ENCODE peak calls at places on chromosomes 13 and 19, in nine cellular contexts. One of them, this sample, is unnamed.

GRCh38 chr13:49495783-49496762 is at the start of gene PHF11:
- DNase-seq in AG09319: no peak
- DNase-seq in foreskin fibroblast: peak
- DNase-seq in cardiac fibroblast: peak
- DNase-seq in upper lobe of right lung: peak
- DNase-seq in adrenal gland: peak
- DNase-seq in mucosa of descending colon: peak
- DNase-seq in progenitor cell of endocrine pancreas: peak
- DNase-seq in BE2C: peak
- DNase-seq in this sample: peak

GRCh38 chr13:48542581-48543341 is 9.9 kb upstream of the RCBTB2 start:
- DNase-seq in cardiac fibroblast: peak
- DNase-seq in progenitor cell of endocrine pancreas: no peak
- DNase-seq in BE2C: peak
- DNase-seq in mucosa of descending colon: peak
- DNase-seq in upper lobe of right lung: peak
- DNase-seq in AG09319: no peak
- DNase-seq in adrenal gland: peak
- DNase-seq in foreskin fibroblast: no peak
- DNase-seq in this sample: peak

GRCh38 chr13:51881296-51881695 is 19.5 kb downstream of the CCDC70 start:
- DNase-seq in upper lobe of right lung: no peak
- DNase-seq in progenitor cell of endocrine pancreas: no peak
- DNase-seq in foreskin fibroblast: no peak
- DNase-seq in BE2C: no peak
- DNase-seq in cardiac fibroblast: no peak
- DNase-seq in adrenal gland: no peak
- DNase-seq in mucosa of descending colon: no peak
- DNase-seq in AG09319: no peak
- DNase-seq in this sample: no peak

GRCh38 chr13:47478985-47479384 is 522.1 kb downstream of the SUCLA2 start:
- DNase-seq in progenitor cell of endocrine pancreas: no peak
- DNase-seq in BE2C: no peak
- DNase-seq in foreskin fibroblast: no peak
- DNase-seq in AG09319: peak
- DNase-seq in cardiac fibroblast: peak
- DNase-seq in upper lobe of right lung: no peak
- DNase-seq in adrenal gland: no peak
- DNase-seq in mucosa of descending colon: no peak
- DNase-seq in this sample: no peak

GRCh38 chr19:53927745-53928144 is 18.7 kb downstream of the CACNG7 start:
- DNase-seq in upper lobe of right lung: no peak
- DNase-seq in foreskin fibroblast: peak
- DNase-seq in AG09319: peak
- DNase-seq in cardiac fibroblast: peak
- DNase-seq in BE2C: no peak
- DNase-seq in progenitor cell of endocrine pancreas: peak
- DNase-seq in adrenal gland: peak
- DNase-seq in mucosa of descending colon: peak
- DNase-seq in this sample: no peak

GRCh38 chr13:51995677-51996551 is 15.3 kb downstream of the ATP7B start:
- DNase-seq in progenitor cell of endocrine pancreas: no peak
- DNase-seq in cardiac fibroblast: peak
- DNase-seq in upper lobe of right lung: no peak
- DNase-seq in foreskin fibroblast: no peak
- DNase-seq in adrenal gland: no peak
- DNase-seq in AG09319: no peak
- DNase-seq in mucosa of descending colon: peak
- DNase-seq in BE2C: no peak
- DNase-seq in this sample: no peak

GRCh38 chr19:6199240-6199983 is 63.9 kb downstream of the ACSBG2 start:
- DNase-seq in mucosa of descending colon: peak
- DNase-seq in cardiac fibroblast: peak
- DNase-seq in BE2C: peak
- DNase-seq in adrenal gland: peak
- DNase-seq in AG09319: peak
- DNase-seq in progenitor cell of endocrine pancreas: peak
- DNase-seq in upper lobe of right lung: peak
- DNase-seq in foreskin fibroblast: peak
- DNase-seq in this sample: peak

GRCh38 chr13:92719868-92720267 is 506.7 kb upstream of the GPC6 start:
- DNase-seq in BE2C: no peak
- DNase-seq in AG09319: no peak
- DNase-seq in adrenal gland: no peak
- DNase-seq in cardiac fibroblast: no peak
- DNase-seq in progenitor cell of endocrine pancreas: no peak
- DNase-seq in mucosa of descending colon: no peak
- DNase-seq in foreskin fibroblast: no peak
- DNase-seq in upper lobe of right lung: no peak
- DNase-seq in this sample: no peak

GRCh38 chr19:46383171-46383815 is 30.1 kb downstream of the CCDC8 start:
- DNase-seq in AG09319: no peak
- DNase-seq in foreskin fibroblast: no peak
- DNase-seq in mucosa of descending colon: no peak
- DNase-seq in BE2C: no peak
- DNase-seq in upper lobe of right lung: peak
- DNase-seq in progenitor cell of endocrine pancreas: no peak
- DNase-seq in cardiac fibroblast: no peak
- DNase-seq in adrenal gland: no peak
- DNase-seq in this sample: no peak

GRCh38 chr13:97275265-97275664 is 53.1 kb downstream of the MBNL2 start:
- DNase-seq in upper lobe of right lung: no peak
- DNase-seq in BE2C: no peak
- DNase-seq in foreskin fibroblast: peak
- DNase-seq in progenitor cell of endocrine pancreas: no peak
- DNase-seq in adrenal gland: peak
- DNase-seq in cardiac fibroblast: peak
- DNase-seq in AG09319: peak
- DNase-seq in mucosa of descending colon: no peak
- DNase-seq in this sample: no peak

GRCh38 chr13:44819245-44819644 is 170.0 kb downstream of the NUFIP1 start:
- DNase-seq in cardiac fibroblast: peak
- DNase-seq in upper lobe of right lung: no peak
- DNase-seq in mucosa of descending colon: no peak
- DNase-seq in progenitor cell of endocrine pancreas: no peak
- DNase-seq in adrenal gland: no peak
- DNase-seq in AG09319: no peak
- DNase-seq in foreskin fibroblast: peak
- DNase-seq in BE2C: no peak
- DNase-seq in this sample: no peak

GRCh38 chr13:110329258-110329657 is 22.2 kb downstream of the COL4A2 start:
- DNase-seq in cardiac fibroblast: no peak
- DNase-seq in upper lobe of right lung: no peak
- DNase-seq in BE2C: no peak
- DNase-seq in adrenal gland: no peak
- DNase-seq in mucosa of descending colon: no peak
- DNase-seq in foreskin fibroblast: no peak
- DNase-seq in AG09319: no peak
- DNase-seq in progenitor cell of endocrine pancreas: no peak
- DNase-seq in this sample: no peak

GRCh38 chr19:2109278-2109864 is 12.7 kb downstream of the IZUMO4 start:
- DNase-seq in cardiac fibroblast: no peak
- DNase-seq in mucosa of descending colon: no peak
- DNase-seq in BE2C: no peak
- DNase-seq in adrenal gland: no peak
- DNase-seq in foreskin fibroblast: no peak
- DNase-seq in AG09319: no peak
- DNase-seq in upper lobe of right lung: no peak
- DNase-seq in progenitor cell of endocrine pancreas: no peak
- DNase-seq in this sample: no peak

GRCh38 chr13:74485757-74486156 is 351.6 kb upstream of the KLF12 start:
- DNase-seq in adrenal gland: no peak
- DNase-seq in foreskin fibroblast: no peak
- DNase-seq in mucosa of descending colon: no peak
- DNase-seq in cardiac fibroblast: no peak
- DNase-seq in BE2C: no peak
- DNase-seq in upper lobe of right lung: no peak
- DNase-seq in progenitor cell of endocrine pancreas: no peak
- DNase-seq in AG09319: no peak
- DNase-seq in this sample: no peak

GRCh38 chr19:47766359-47766620 is 12.2 kb upstream of the SELENOW start:
- DNase-seq in cardiac fibroblast: no peak
- DNase-seq in upper lobe of right lung: no peak
- DNase-seq in progenitor cell of endocrine pancreas: no peak
- DNase-seq in mucosa of descending colon: no peak
- DNase-seq in foreskin fibroblast: no peak
- DNase-seq in BE2C: no peak
- DNase-seq in AG09319: no peak
- DNase-seq in adrenal gland: no peak
- DNase-seq in this sample: no peak

GRCh38 chr19:47766670-47767069 is 11.8 kb upstream of the SELENOW start:
- DNase-seq in adrenal gland: no peak
- DNase-seq in AG09319: no peak
- DNase-seq in BE2C: no peak
- DNase-seq in upper lobe of right lung: no peak
- DNase-seq in mucosa of descending colon: no peak
- DNase-seq in cardiac fibroblast: no peak
- DNase-seq in foreskin fibroblast: no peak
- DNase-seq in progenitor cell of endocrine pancreas: no peak
- DNase-seq in this sample: no peak

GRCh38 chr19:47768604-47769003 is 9.9 kb upstream of the SELENOW start:
- DNase-seq in mucosa of descending colon: no peak
- DNase-seq in progenitor cell of endocrine pancreas: no peak
- DNase-seq in BE2C: no peak
- DNase-seq in upper lobe of right lung: no peak
- DNase-seq in AG09319: no peak
- DNase-seq in foreskin fibroblast: no peak
- DNase-seq in adrenal gland: no peak
- DNase-seq in cardiac fibroblast: no peak
- DNase-seq in this sample: no peak

GRCh38 chr19:47767349-47767748 is 11.2 kb upstream of the SELENOW start:
- DNase-seq in BE2C: no peak
- DNase-seq in progenitor cell of endocrine pancreas: no peak
- DNase-seq in upper lobe of right lung: no peak
- DNase-seq in mucosa of descending colon: no peak
- DNase-seq in adrenal gland: no peak
- DNase-seq in cardiac fibroblast: no peak
- DNase-seq in AG09319: no peak
- DNase-seq in foreskin fibroblast: no peak
- DNase-seq in this sample: no peak

GRCh38 chr19:47765522-47766358 is 12.8 kb upstream of the SELENOW start:
- DNase-seq in BE2C: peak
- DNase-seq in progenitor cell of endocrine pancreas: peak
- DNase-seq in adrenal gland: peak
- DNase-seq in upper lobe of right lung: peak
- DNase-seq in foreskin fibroblast: peak
- DNase-seq in AG09319: no peak
- DNase-seq in mucosa of descending colon: peak
- DNase-seq in cardiac fibroblast: peak
- DNase-seq in this sample: peak
- TF ChIP-seq CTCF in BE2C: peak
- TF ChIP-seq CTCF in progenitor cell of endocrine pancreas: peak
- TF ChIP-seq CTCF in adrenal gland: peak
- TF ChIP-seq CTCF in upper lobe of right lung: peak
- TF ChIP-seq CTCF in foreskin fibroblast: peak
- TF ChIP-seq CTCF in AG09319: peak
- TF ChIP-seq CTCF in mucosa of descending colon: peak
- TF ChIP-seq CTCF in cardiac fibroblast: peak
- TF ChIP-seq CTCF in this sample: peak

DNA sequence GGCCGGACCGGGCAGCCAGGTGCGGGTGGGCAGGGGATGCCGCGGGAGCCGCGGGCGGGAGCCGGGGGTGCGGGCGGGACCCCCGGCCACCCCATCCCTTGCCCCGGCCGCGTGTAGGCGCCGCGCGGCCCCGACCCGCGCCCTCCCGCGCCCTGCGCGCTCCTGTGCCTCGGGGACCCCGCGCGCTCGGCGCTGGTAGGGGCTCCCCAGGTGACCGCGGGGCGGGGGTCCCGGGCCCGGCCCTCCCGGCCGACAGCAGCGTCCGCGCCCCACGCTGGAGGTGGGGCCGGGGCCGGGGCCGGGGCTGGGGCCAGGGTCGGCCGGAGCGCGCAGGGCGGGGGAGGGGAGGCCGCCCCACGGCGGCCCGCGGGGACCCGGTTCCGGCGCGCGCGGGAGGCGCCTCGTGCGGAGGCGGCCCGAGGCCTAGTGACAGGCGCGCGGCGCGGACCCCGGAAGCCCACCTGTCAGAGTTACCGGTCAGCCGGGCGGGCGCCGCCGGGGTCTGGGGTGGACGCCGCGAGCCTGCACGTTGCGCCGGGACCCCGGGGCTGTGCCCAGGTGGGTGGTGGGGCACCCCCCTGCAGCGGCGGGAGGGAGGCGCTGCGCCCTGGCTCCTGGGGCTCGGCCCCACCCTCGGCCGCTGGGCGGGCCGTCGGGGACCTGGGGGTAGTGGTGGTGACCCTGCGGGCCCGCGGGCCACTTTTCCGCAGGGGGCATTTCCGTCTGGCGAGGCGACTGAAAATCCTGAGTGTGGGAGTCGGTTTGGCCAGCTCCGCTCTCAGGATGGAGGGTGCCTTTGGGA is 518 bp downstream of the TFDP1 start:
- DNase-seq in adrenal gland: no peak
- DNase-seq in foreskin fibroblast: peak
- DNase-seq in progenitor cell of endocrine pancreas: no peak
- DNase-seq in cardiac fibroblast: no peak
- DNase-seq in BE2C: peak
- DNase-seq in AG09319: no peak
- DNase-seq in mucosa of descending colon: peak
- DNase-seq in upper lobe of right lung: peak
- DNase-seq in this sample: peak
- TF ChIP-seq CTCF in adrenal gland: no peak
- TF ChIP-seq CTCF in foreskin fibroblast: no peak
- TF ChIP-seq CTCF in progenitor cell of endocrine pancreas: no peak
- TF ChIP-seq CTCF in cardiac fibroblast: no peak
- TF ChIP-seq CTCF in BE2C: no peak
- TF ChIP-seq CTCF in AG09319: no peak
- TF ChIP-seq CTCF in mucosa of descending colon: no peak
- TF ChIP-seq CTCF in upper lobe of right lung: no peak
- TF ChIP-seq CTCF in this sample: no peak

GRCh38 chr13:32857689-32858088 is 158.5 kb upstream of the KL start:
- DNase-seq in upper lobe of right lung: no peak
- DNase-seq in BE2C: no peak
- DNase-seq in adrenal gland: no peak
- DNase-seq in progenitor cell of endocrine pancreas: no peak
- DNase-seq in foreskin fibroblast: no peak
- DNase-seq in mucosa of descending colon: no peak
- DNase-seq in cardiac fibroblast: no peak
- DNase-seq in AG09319: no peak
- DNase-seq in this sample: no peak
- TF ChIP-seq CTCF in upper lobe of right lung: no peak
- TF ChIP-seq CTCF in BE2C: no peak
- TF ChIP-seq CTCF in adrenal gland: no peak
- TF ChIP-seq CTCF in progenitor cell of endocrine pancreas: no peak
- TF ChIP-seq CTCF in foreskin fibroblast: no peak
- TF ChIP-seq CTCF in mucosa of descending colon: no peak
- TF ChIP-seq CTCF in cardiac fibroblast: no peak
- TF ChIP-seq CTCF in AG09319: no peak
- TF ChIP-seq CTCF in this sample: no peak

DNA sequence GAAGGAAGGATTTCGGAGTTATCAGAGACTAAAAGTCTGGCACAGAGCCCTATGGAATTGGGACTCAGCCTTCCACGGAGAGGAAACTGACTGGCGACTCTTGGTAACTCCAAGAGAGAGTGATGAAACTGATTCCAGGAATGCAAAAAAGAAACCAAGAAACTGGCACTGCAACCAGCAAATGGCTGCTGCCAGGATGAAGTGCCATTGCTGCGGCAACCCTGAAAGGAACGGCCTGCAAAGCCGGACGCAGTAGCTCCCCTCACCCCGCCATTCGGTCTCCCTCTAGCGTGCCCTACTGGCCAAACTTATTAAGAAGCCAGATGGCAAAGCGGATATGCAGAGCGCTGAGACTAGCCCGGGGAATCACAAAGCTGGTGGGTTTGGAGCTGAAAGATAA is 236.0 kb downstream of the PCDH9 start:
- DNase-seq in upper lobe of right lung: peak
- DNase-seq in progenitor cell of endocrine pancreas: peak
- DNase-seq in foreskin fibroblast: peak
- DNase-seq in adrenal gland: peak
- DNase-seq in BE2C: peak
- DNase-seq in cardiac fibroblast: peak
- DNase-seq in mucosa of descending colon: peak
- DNase-seq in AG09319: no peak
- DNase-seq in this sample: peak
- TF ChIP-seq CTCF in upper lobe of right lung: peak
- TF ChIP-seq CTCF in progenitor cell of endocrine pancreas: peak
- TF ChIP-seq CTCF in foreskin fibroblast: peak
- TF ChIP-seq CTCF in adrenal gland: peak
- TF ChIP-seq CTCF in BE2C: peak
- TF ChIP-seq CTCF in cardiac fibroblast: peak
- TF ChIP-seq CTCF in mucosa of descending colon: no peak
- TF ChIP-seq CTCF in AG09319: peak
- TF ChIP-seq CTCF in this sample: peak

This sample was measured in glutamatergic neuron.